ENCODE peak calls at places on chromosomes 16 and 17, in eight cellular contexts. R is naive thymus-derived CD8-positive, alpha-beta T cell; G is CD4-positive, CD25-positive, alpha-beta regulatory T cell; Z is T1000; O is activated naive CD8-positive, alpha-beta T cell treated with anti-CD3 and anti-CD28 coated beads, Interleukin-2, amount 50 U/mL, for 24 hours; F is HTR-8/SVneo; E is AG09319; D is foreskin keratinocyte. M is an unnamed sample.

GRCh38 chr17:49916854-49917515 is 52.0 kb upstream of the DLX4 start:
- DNase-seq in G (no peak), Z (no peak), F (no peak), R (no peak), D (no peak), O (no peak), E (no peak), M (no peak)

GRCh38 chr16:77967054-77968035 is 55.0 kb upstream of the CLEC3A start:
- DNase-seq in E (no peak), D (no peak), R (no peak), O (no peak), Z (no peak), F (no peak), G (no peak), M (no peak)

GRCh38 chr16:86571197-86571915 is 4.7 kb downstream of the FOXC2 start:
- DNase-seq in Z (no peak), E (no peak), D (no peak), R (no peak), F (no peak), G (no peak), O (no peak), M (no peak)

GRCh38 chr17:49203796-49204195 is 6.6 kb downstream of the GNGT2 start:
- DNase-seq in E (no peak), Z (no peak), O (no peak), D (no peak), F (no peak), G (no peak), R (no peak), M (no peak)

GRCh38 chr17:50514936-50515702 is 6.9 kb downstream of the MYCBPAP start:
- DNase-seq in O (no peak), R (no peak), E (no peak), Z (no peak), D (no peak), G (no peak), F (no peak), M (no peak)

GRCh38 chr16:90008708-90009145 is 10.5 kb downstream of the DBNDD1 start:
- DNase-seq in Z (no peak), D (no peak), R (peak), E (no peak), F (no peak), G (peak), O (peak), M (no peak)

GRCh38 chr17:49434821-49435581 is 20.3 kb upstream of the PHB1 start:
- DNase-seq in G (peak), D (no peak), O (peak), Z (no peak), F (peak), E (peak), R (no peak), M (no peak)

GRCh38 chr16:72877374-72878028 is 170.4 kb downstream of the ZFHX3 start:
- DNase-seq in R (no peak), F (peak), E (no peak), O (no peak), G (no peak), D (peak), Z (peak), M (no peak)

GRCh38 chr17:1029912-1030656 is 33.2 kb downstream of the TIMM22 start:
- DNase-seq in G (no peak), D (no peak), Z (no peak), O (no peak), E (no peak), F (no peak), R (no peak), M (no peak)

GRCh38 chr16:12329246-12329995 is 352.9 kb downstream of the SNX29 start:
- DNase-seq in R (no peak), O (no peak), G (no peak), D (no peak), F (no peak), E (no peak), Z (no peak), M (no peak)

GRCh38 chr16:72301416-72302048 is 129.6 kb upstream of the PMFBP1 start:
- DNase-seq in O (no peak), F (no peak), D (no peak), Z (no peak), R (no peak), E (no peak), G (no peak), M (no peak)

GRCh38 chr16:30122621-30123160 is 329 bp downstream of the MAPK3 start:
- DNase-seq in R (no peak), Z (no peak), G (peak), O (peak), F (no peak), E (no peak), D (no peak), M (no peak)

GRCh38 chr17:75227729-75228128 is 22.2 kb downstream of the NUP85 start:
- DNase-seq in O (no peak), E (no peak), D (no peak), Z (no peak), R (no peak), G (no peak), F (no peak), M (no peak)

GRCh38 chr17:39196820-39197331 is 593 bp downstream of the CACNB1 start:
- DNase-seq in D (no peak), G (no peak), R (no peak), E (no peak), F (peak), O (no peak), Z (no peak), M (no peak)

GRCh38 chr17:63365366-63366237 is 80.5 kb downstream of the CYB561 start:
- DNase-seq in D (no peak), R (no peak), E (no peak), G (no peak), F (no peak), Z (no peak), O (no peak), M (no peak)

GRCh38 chr17:81254955-81255717 is 16.0 kb downstream of the NDUFAF8 start:
- DNase-seq in R (no peak), D (peak), E (peak), O (no peak), Z (peak), G (no peak), F (peak), M (peak)

GRCh38 chr17:38706625-38707298 is 1.7 kb downstream of the MLLT6 start:
- DNase-seq in F (no peak), E (no peak), R (no peak), G (peak), D (no peak), Z (no peak), O (peak), M (no peak)